ENCODE peak calls at places on chromosomes 7 and 10, in seven cellular contexts. V is neural progenitor cell, R is SK-N-SH, U is HCT116, S is MM.1S, L is PC-3, B is GM23248. G is an unnamed sample. For H3K27me3, the result is how much of the 10 kb centered on the place peaks cover.

GRCh38 chr10:97412891-97413304 is 11.8 kb upstream of the RRP12 start:
- DNase-seq in B (no peak), U (peak), V (no peak), L (peak), R (no peak), S (peak), G (no peak)

GRCh38 chr10:103812004-103812403 is 43.4 kb downstream of the SH3PXD2A start:
- DNase-seq in V (no peak), L (no peak), U (no peak), R (no peak), B (no peak), S (no peak), G (peak)

GRCh38 chr10:73717564-73717963 is 19.7 kb upstream of the AGAP5 start:
- DNase-seq in V (no peak), S (peak), B (no peak), R (no peak), L (no peak), U (no peak), G (no peak)

GRCh38 chr10:132688580-132689420 is 97.1 kb downstream of the NKX6-2 start:
- DNase-seq in U (no peak), B (no peak), L (no peak), V (no peak), R (no peak), S (no peak), G (no peak)

GRCh38 chr7:112131016-112131415 is 75.2 kb downstream of the DOCK4 start:
- DNase-seq in L (no peak), S (no peak), U (no peak), B (no peak), V (no peak), R (no peak), G (no peak)

GRCh38 chr10:132665946-132666732 is 119.8 kb downstream of the NKX6-2 start:
- DNase-seq in L (peak), S (no peak), R (no peak), V (no peak), U (no peak), B (peak), G (no peak)

GRCh38 chr7:38451840-38452239 is 178.4 kb upstream of the TARP start:
- DNase-seq in V (peak), R (peak), S (peak), L (peak), U (peak), B (peak), G (peak)

GRCh38 chr7:46680147-46680546 is 759.1 kb upstream of the IGFBP3 start:
- DNase-seq in S (peak), R (no peak), V (no peak), B (no peak), U (no peak), L (no peak), G (no peak)

GRCh38 chr7:25846722-25847121 is 305.3 kb upstream of the NFE2L3 start:
- DNase-seq in V (no peak), R (peak), L (peak), B (peak), U (no peak), S (no peak), G (peak)

GRCh38 chr7:132655071-132655761 is 78.9 kb upstream of the PLXNA4 start:
- DNase-seq in B (peak), R (no peak), V (peak), L (no peak), S (no peak), U (no peak), G (peak)

GRCh38 chr7:135285547-135285946 is 51.9 kb downstream of the STRA8 start:
- DNase-seq in U (no peak), S (no peak), V (no peak), L (peak), B (no peak), R (no peak), G (no peak)

GRCh38 chr7:135282621-135283295 is 49.1 kb downstream of the STRA8 start:
- DNase-seq in S (no peak), U (no peak), L (no peak), B (peak), V (no peak), R (no peak), G (no peak)

GRCh38 chr7:135283959-135284638 is 50.5 kb downstream of the STRA8 start:
- DNase-seq in V (no peak), U (no peak), B (no peak), S (no peak), R (no peak), L (no peak), G (no peak)

GRCh38 chr7:135277161-135277560 is 43.5 kb downstream of the STRA8 start:
- DNase-seq in B (no peak), S (no peak), R (no peak), L (no peak), V (no peak), U (no peak), G (no peak)

GRCh38 chr7:135281363-135281949 is 47.8 kb downstream of the STRA8 start:
- DNase-seq in R (peak), V (peak), U (peak), B (peak), L (peak), S (peak), G (peak)
- TF ChIP-seq EZH2phosphoT487 in R (no peak), V (no peak), U (no peak), B (no peak), L (no peak), S (no peak), G (no peak)

DNA sequence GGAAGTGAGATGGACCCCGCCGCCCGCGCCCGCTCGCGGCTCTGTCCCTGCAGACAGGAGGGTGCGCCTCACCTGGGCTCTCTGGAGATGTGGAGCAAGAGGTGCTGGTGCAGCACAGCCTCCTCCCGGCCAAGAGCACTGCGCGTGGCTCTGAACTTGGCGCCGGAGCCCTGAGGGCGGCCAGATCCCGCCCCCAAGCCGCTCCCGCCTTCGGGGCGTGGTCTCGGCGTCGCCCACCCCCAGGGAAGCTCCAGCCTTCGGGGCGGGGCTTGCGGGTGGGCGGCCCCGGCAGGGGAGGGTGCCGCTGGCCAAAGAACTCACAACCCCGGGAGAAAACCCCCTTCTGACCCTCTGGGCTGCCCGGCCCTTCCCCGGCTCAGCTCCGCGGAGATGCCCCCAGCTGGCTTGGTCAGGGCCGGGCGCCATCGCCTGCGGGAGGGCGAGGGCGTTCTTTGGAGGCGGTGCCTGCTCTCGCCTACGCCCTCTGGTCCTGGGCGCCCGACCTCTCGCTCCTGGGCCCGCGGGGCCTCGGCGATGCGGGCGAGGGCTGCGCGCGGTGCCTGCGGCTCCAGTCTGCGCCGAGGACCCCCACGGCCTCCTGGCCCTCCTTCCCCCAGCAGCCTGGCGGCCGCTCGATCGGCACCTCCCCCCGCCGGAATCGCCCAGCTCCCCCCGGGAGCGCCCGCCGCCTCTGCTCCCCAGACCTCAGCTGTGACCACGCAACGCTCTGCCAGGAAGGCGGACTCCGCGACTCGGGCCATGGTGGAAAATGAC is at the start of gene ZNF488:
- DNase-seq in R (peak), S (peak), L (peak), B (peak), V (peak), U (peak), G (peak)
- H3K27me3 ChIP-seq in R (under half), S (half or more), L (under half), B (under half), V (under half), U (under half), G (under half)

GRCh38 chr7:139094596-139094995 is 14.9 kb downstream of the ZC3HAV1 start:
- DNase-seq in V (no peak), B (peak), S (no peak), R (no peak), L (no peak), U (no peak), G (no peak)

GRCh38 chr7:139103057-139103820 is 6.3 kb downstream of the ZC3HAV1 start:
- DNase-seq in R (no peak), U (no peak), B (no peak), S (no peak), V (no peak), L (no peak), G (no peak)

GRCh38 chr7:139095194-139095659 is 14.3 kb downstream of the ZC3HAV1 start:
- DNase-seq in B (no peak), L (no peak), U (no peak), R (no peak), V (no peak), S (peak), G (no peak)

GRCh38 chr7:139094030-139094429 is 15.5 kb downstream of the ZC3HAV1 start:
- DNase-seq in R (no peak), V (no peak), S (no peak), U (no peak), L (no peak), B (no peak), G (no peak)

GRCh38 chr7:139099181-139099947 is 10.2 kb downstream of the ZC3HAV1 start:
- DNase-seq in L (no peak), R (no peak), B (peak), V (no peak), U (no peak), S (no peak), G (no peak)
- TF ChIP-seq EZH2phosphoT487 in L (no peak), R (no peak), B (no peak), V (no peak), U (no peak), S (no peak), G (no peak)

GRCh38 chr10:129426670-129427069 is 40.4 kb upstream of the MGMT start:
- DNase-seq in V (no peak), L (no peak), B (no peak), U (no peak), S (no peak), R (no peak), G (no peak)
- H3K27me3 ChIP-seq in V (under half), L (half or more), B (under half), U (under half), S (under half), R (under half), G (under half)

GRCh38 chr10:83144461-83144860 is 994.8 kb upstream of the GHITM start:
- DNase-seq in B (no peak), S (no peak), L (no peak), R (no peak), V (no peak), U (no peak), G (no peak)
- TF ChIP-seq EZH2phosphoT487 in B (no peak), S (no peak), L (no peak), R (no peak), V (no peak), U (no peak), G (no peak)